ENCODE peak calls at places on chromosomes 5 and 9, in seven cellular contexts. A is GM10248, M is choroid plexus epithelial cell, R is GM12865, J is NCI-H345, Q is NCI-H69, T is NCI-H2227 treated with DMSO at 0.1 percent for 48 hours. N is an unnamed sample.

GRCh38 chr5:1512541-1513291 is 11.0 kb downstream of the LPCAT1 start:
- DNase-seq in M (no peak), T (no peak), R (no peak), Q (no peak), A (no peak), J (no peak), N (peak)

GRCh38 chr5:37412515-37412914 is 33.4 kb downstream of the WDR70 start:
- DNase-seq in A (no peak), M (no peak), J (no peak), T (no peak), R (no peak), Q (no peak), N (no peak)

GRCh38 chr9:132545578-132545977 is 36.8 kb upstream of the BARHL1 start:
- DNase-seq in M (no peak), J (no peak), R (no peak), A (no peak), Q (no peak), T (no peak), N (no peak)

GRCh38 chr5:74085782-74086181 is 459.8 kb downstream of the ARHGEF28 start:
- DNase-seq in J (peak), Q (peak), M (no peak), A (no peak), R (no peak), T (no peak), N (no peak)

GRCh38 chr9:134521817-134522501 is 119.6 kb upstream of the COL5A1 start:
- DNase-seq in A (no peak), Q (no peak), T (no peak), M (no peak), J (no peak), R (no peak), N (no peak)

GRCh38 chr5:135031146-135031812 is 2.7 kb downstream of the PITX1 start:
- DNase-seq in J (no peak), Q (no peak), A (no peak), M (no peak), T (no peak), R (peak), N (peak)

GRCh38 chr5:132813599-132814440 is 718 bp downstream of the SOWAHA start:
- DNase-seq in Q (peak), T (no peak), J (peak), M (peak), A (peak), R (peak), N (peak)

GRCh38 chr5:126939887-126940286 is 90.5 kb downstream of the MARCHF3 start:
- DNase-seq in J (no peak), M (peak), T (no peak), Q (no peak), A (no peak), R (no peak), N (no peak)

GRCh38 chr9:110561826-110562225 is 17.7 kb downstream of the SVEP1 start:
- DNase-seq in Q (no peak), M (no peak), T (no peak), J (no peak), A (no peak), R (no peak), N (no peak)

GRCh38 chr9:93678199-93679019 is 102.0 kb downstream of the PHF2 start:
- DNase-seq in J (no peak), A (no peak), M (no peak), T (no peak), Q (no peak), R (no peak), N (no peak)

GRCh38 chr9:127418037-127418471 is 6.1 kb upstream of the ZNF79 start:
- DNase-seq in Q (peak), T (no peak), J (peak), R (peak), A (peak), M (peak), N (no peak)